ENCODE peak calls at places on chromosomes 6 and 20, in eight cellular contexts. One of them, this sample, is unnamed.

GRCh38 chr6:56835612-56836011 is 119.3 kb upstream of the BEND6 start:
- DNase-seq in stimulated activated CD4-positive, alpha-beta T cell treated with anti-CD3 and anti-CD28 coated beads, Interleukin-2, amount 100 ng/mL, for 48 hours: no peak
- DNase-seq in lower lobe of right lung: no peak
- DNase-seq in left lung: no peak
- DNase-seq in NCI-H2171: no peak
- DNase-seq in choroid plexus epithelial cell: no peak
- DNase-seq in body of pancreas: no peak
- DNase-seq in CD4-positive, alpha-beta T cell: no peak
- DNase-seq in this sample: no peak

GRCh38 chr20:14333734-14334133 is 3.7 kb downstream of the FLRT3 start:
- DNase-seq in stimulated activated CD4-positive, alpha-beta T cell treated with anti-CD3 and anti-CD28 coated beads, Interleukin-2, amount 100 ng/mL, for 48 hours: no peak
- DNase-seq in lower lobe of right lung: no peak
- DNase-seq in left lung: no peak
- DNase-seq in NCI-H2171: no peak
- DNase-seq in choroid plexus epithelial cell: no peak
- DNase-seq in body of pancreas: no peak
- DNase-seq in CD4-positive, alpha-beta T cell: no peak
- DNase-seq in this sample: peak

GRCh38 chr6:165661416-165662001 is 1.5 kb downstream of the PDE10A start:
- DNase-seq in stimulated activated CD4-positive, alpha-beta T cell treated with anti-CD3 and anti-CD28 coated beads, Interleukin-2, amount 100 ng/mL, for 48 hours: no peak
- DNase-seq in lower lobe of right lung: no peak
- DNase-seq in left lung: no peak
- DNase-seq in NCI-H2171: no peak
- DNase-seq in choroid plexus epithelial cell: peak
- DNase-seq in body of pancreas: no peak
- DNase-seq in CD4-positive, alpha-beta T cell: no peak
- DNase-seq in this sample: peak

GRCh38 chr6:98844244-98845161 is 10.1 kb downstream of the POU3F2 start:
- DNase-seq in stimulated activated CD4-positive, alpha-beta T cell treated with anti-CD3 and anti-CD28 coated beads, Interleukin-2, amount 100 ng/mL, for 48 hours: no peak
- DNase-seq in lower lobe of right lung: no peak
- DNase-seq in left lung: peak
- DNase-seq in NCI-H2171: no peak
- DNase-seq in choroid plexus epithelial cell: no peak
- DNase-seq in body of pancreas: no peak
- DNase-seq in CD4-positive, alpha-beta T cell: no peak
- DNase-seq in this sample: peak

GRCh38 chr20:41005361-41005729 is 23.3 kb upstream of the TOP1 start:
- DNase-seq in stimulated activated CD4-positive, alpha-beta T cell treated with anti-CD3 and anti-CD28 coated beads, Interleukin-2, amount 100 ng/mL, for 48 hours: no peak
- DNase-seq in lower lobe of right lung: peak
- DNase-seq in left lung: peak
- DNase-seq in NCI-H2171: peak
- DNase-seq in choroid plexus epithelial cell: peak
- DNase-seq in body of pancreas: peak
- DNase-seq in CD4-positive, alpha-beta T cell: no peak
- DNase-seq in this sample: peak

GRCh38 chr6:54864272-54864671 is 17.7 kb downstream of the FAM83B start:
- DNase-seq in stimulated activated CD4-positive, alpha-beta T cell treated with anti-CD3 and anti-CD28 coated beads, Interleukin-2, amount 100 ng/mL, for 48 hours: no peak
- DNase-seq in lower lobe of right lung: no peak
- DNase-seq in left lung: no peak
- DNase-seq in NCI-H2171: no peak
- DNase-seq in choroid plexus epithelial cell: peak
- DNase-seq in body of pancreas: no peak
- DNase-seq in CD4-positive, alpha-beta T cell: no peak
- DNase-seq in this sample: no peak

GRCh38 chr6:100768816-100769351 is 112.2 kb downstream of the ASCC3 start:
- DNase-seq in stimulated activated CD4-positive, alpha-beta T cell treated with anti-CD3 and anti-CD28 coated beads, Interleukin-2, amount 100 ng/mL, for 48 hours: no peak
- DNase-seq in lower lobe of right lung: no peak
- DNase-seq in left lung: no peak
- DNase-seq in NCI-H2171: no peak
- DNase-seq in choroid plexus epithelial cell: no peak
- DNase-seq in body of pancreas: no peak
- DNase-seq in CD4-positive, alpha-beta T cell: no peak
- DNase-seq in this sample: no peak

GRCh38 chr6:147204060-147204785 is at the start of gene STXBP5:
- DNase-seq in stimulated activated CD4-positive, alpha-beta T cell treated with anti-CD3 and anti-CD28 coated beads, Interleukin-2, amount 100 ng/mL, for 48 hours: peak
- DNase-seq in lower lobe of right lung: peak
- DNase-seq in left lung: peak
- DNase-seq in NCI-H2171: peak
- DNase-seq in choroid plexus epithelial cell: peak
- DNase-seq in body of pancreas: peak
- DNase-seq in CD4-positive, alpha-beta T cell: peak
- DNase-seq in this sample: peak

GRCh38 chr6:150934380-150934779 is 68.9 kb downstream of the MTHFD1L start:
- DNase-seq in stimulated activated CD4-positive, alpha-beta T cell treated with anti-CD3 and anti-CD28 coated beads, Interleukin-2, amount 100 ng/mL, for 48 hours: no peak
- DNase-seq in lower lobe of right lung: no peak
- DNase-seq in left lung: no peak
- DNase-seq in NCI-H2171: no peak
- DNase-seq in choroid plexus epithelial cell: peak
- DNase-seq in body of pancreas: no peak
- DNase-seq in CD4-positive, alpha-beta T cell: no peak
- DNase-seq in this sample: peak

GRCh38 chr6:139231206-139231605 is 60.6 kb downstream of the TXLNB start:
- DNase-seq in stimulated activated CD4-positive, alpha-beta T cell treated with anti-CD3 and anti-CD28 coated beads, Interleukin-2, amount 100 ng/mL, for 48 hours: no peak
- DNase-seq in lower lobe of right lung: no peak
- DNase-seq in left lung: no peak
- DNase-seq in NCI-H2171: no peak
- DNase-seq in choroid plexus epithelial cell: no peak
- DNase-seq in body of pancreas: no peak
- DNase-seq in CD4-positive, alpha-beta T cell: no peak
- DNase-seq in this sample: no peak

GRCh38 chr20:53940883-53941546 is 129.4 kb downstream of the BCAS1 start:
- DNase-seq in stimulated activated CD4-positive, alpha-beta T cell treated with anti-CD3 and anti-CD28 coated beads, Interleukin-2, amount 100 ng/mL, for 48 hours: no peak
- DNase-seq in lower lobe of right lung: no peak
- DNase-seq in left lung: no peak
- DNase-seq in NCI-H2171: no peak
- DNase-seq in choroid plexus epithelial cell: peak
- DNase-seq in body of pancreas: no peak
- DNase-seq in CD4-positive, alpha-beta T cell: no peak
- DNase-seq in this sample: peak

GRCh38 chr20:29878777-29879442 is 1378.6 kb upstream of the DEFB115 start:
- DNase-seq in stimulated activated CD4-positive, alpha-beta T cell treated with anti-CD3 and anti-CD28 coated beads, Interleukin-2, amount 100 ng/mL, for 48 hours: no peak
- DNase-seq in lower lobe of right lung: peak
- DNase-seq in left lung: peak
- DNase-seq in NCI-H2171: no peak
- DNase-seq in choroid plexus epithelial cell: no peak
- DNase-seq in body of pancreas: no peak
- DNase-seq in CD4-positive, alpha-beta T cell: no peak
- DNase-seq in this sample: no peak

GRCh38 chr20:1122388-1123315 is 4.2 kb downstream of the PSMF1 start:
- DNase-seq in stimulated activated CD4-positive, alpha-beta T cell treated with anti-CD3 and anti-CD28 coated beads, Interleukin-2, amount 100 ng/mL, for 48 hours: no peak
- DNase-seq in lower lobe of right lung: peak
- DNase-seq in left lung: peak
- DNase-seq in NCI-H2171: no peak
- DNase-seq in choroid plexus epithelial cell: peak
- DNase-seq in body of pancreas: peak
- DNase-seq in CD4-positive, alpha-beta T cell: peak
- DNase-seq in this sample: peak

GRCh38 chr6:35754452-35755321 is 17.9 kb downstream of the ARMC12 start:
- DNase-seq in stimulated activated CD4-positive, alpha-beta T cell treated with anti-CD3 and anti-CD28 coated beads, Interleukin-2, amount 100 ng/mL, for 48 hours: no peak
- DNase-seq in lower lobe of right lung: no peak
- DNase-seq in left lung: no peak
- DNase-seq in NCI-H2171: peak
- DNase-seq in choroid plexus epithelial cell: peak
- DNase-seq in body of pancreas: peak
- DNase-seq in CD4-positive, alpha-beta T cell: no peak
- DNase-seq in this sample: no peak

GRCh38 chr20:49297605-49298530 is 20.0 kb upstream of the ZNFX1 start:
- DNase-seq in stimulated activated CD4-positive, alpha-beta T cell treated with anti-CD3 and anti-CD28 coated beads, Interleukin-2, amount 100 ng/mL, for 48 hours: no peak
- DNase-seq in lower lobe of right lung: peak
- DNase-seq in left lung: no peak
- DNase-seq in NCI-H2171: no peak
- DNase-seq in choroid plexus epithelial cell: no peak
- DNase-seq in body of pancreas: no peak
- DNase-seq in CD4-positive, alpha-beta T cell: no peak
- DNase-seq in this sample: no peak

GRCh38 chr6:129393659-129394058 is 316.3 kb downstream of the ARHGAP18 start:
- DNase-seq in stimulated activated CD4-positive, alpha-beta T cell treated with anti-CD3 and anti-CD28 coated beads, Interleukin-2, amount 100 ng/mL, for 48 hours: no peak
- DNase-seq in lower lobe of right lung: no peak
- DNase-seq in left lung: no peak
- DNase-seq in NCI-H2171: no peak
- DNase-seq in choroid plexus epithelial cell: no peak
- DNase-seq in body of pancreas: no peak
- DNase-seq in CD4-positive, alpha-beta T cell: no peak
- DNase-seq in this sample: no peak

GRCh38 chr6:16204653-16205376 is 33.6 kb upstream of the GMPR start:
- DNase-seq in stimulated activated CD4-positive, alpha-beta T cell treated with anti-CD3 and anti-CD28 coated beads, Interleukin-2, amount 100 ng/mL, for 48 hours: no peak
- DNase-seq in lower lobe of right lung: no peak
- DNase-seq in left lung: no peak
- DNase-seq in NCI-H2171: no peak
- DNase-seq in choroid plexus epithelial cell: peak
- DNase-seq in body of pancreas: no peak
- DNase-seq in CD4-positive, alpha-beta T cell: no peak
- DNase-seq in this sample: no peak

GRCh38 chr6:165573671-165574070 is 89.4 kb downstream of the PDE10A start:
- DNase-seq in stimulated activated CD4-positive, alpha-beta T cell treated with anti-CD3 and anti-CD28 coated beads, Interleukin-2, amount 100 ng/mL, for 48 hours: no peak
- DNase-seq in lower lobe of right lung: no peak
- DNase-seq in left lung: no peak
- DNase-seq in NCI-H2171: no peak
- DNase-seq in choroid plexus epithelial cell: peak
- DNase-seq in body of pancreas: peak
- DNase-seq in CD4-positive, alpha-beta T cell: no peak
- DNase-seq in this sample: peak

GRCh38 chr20:44491635-44492395 is 16.1 kb downstream of the TTPAL start:
- DNase-seq in stimulated activated CD4-positive, alpha-beta T cell treated with anti-CD3 and anti-CD28 coated beads, Interleukin-2, amount 100 ng/mL, for 48 hours: no peak
- DNase-seq in lower lobe of right lung: no peak
- DNase-seq in left lung: no peak
- DNase-seq in NCI-H2171: no peak
- DNase-seq in choroid plexus epithelial cell: peak
- DNase-seq in body of pancreas: no peak
- DNase-seq in CD4-positive, alpha-beta T cell: no peak
- DNase-seq in this sample: peak

GRCh38 chr20:46849269-46849668 is 45.4 kb upstream of the EYA2 start:
- DNase-seq in stimulated activated CD4-positive, alpha-beta T cell treated with anti-CD3 and anti-CD28 coated beads, Interleukin-2, amount 100 ng/mL, for 48 hours: no peak
- DNase-seq in lower lobe of right lung: no peak
- DNase-seq in left lung: no peak
- DNase-seq in NCI-H2171: no peak
- DNase-seq in choroid plexus epithelial cell: no peak
- DNase-seq in body of pancreas: no peak
- DNase-seq in CD4-positive, alpha-beta T cell: no peak
- DNase-seq in this sample: no peak

GRCh38 chr6:111503194-111503593 is 20.2 kb upstream of the REV3L start:
- DNase-seq in stimulated activated CD4-positive, alpha-beta T cell treated with anti-CD3 and anti-CD28 coated beads, Interleukin-2, amount 100 ng/mL, for 48 hours: no peak
- DNase-seq in lower lobe of right lung: no peak
- DNase-seq in left lung: no peak
- DNase-seq in NCI-H2171: peak
- DNase-seq in choroid plexus epithelial cell: peak
- DNase-seq in body of pancreas: no peak
- DNase-seq in CD4-positive, alpha-beta T cell: no peak
- DNase-seq in this sample: peak

GRCh38 chr20:49578436-49578835 is 10.5 kb upstream of the PTGIS start:
- DNase-seq in stimulated activated CD4-positive, alpha-beta T cell treated with anti-CD3 and anti-CD28 coated beads, Interleukin-2, amount 100 ng/mL, for 48 hours: no peak
- DNase-seq in lower lobe of right lung: no peak
- DNase-seq in left lung: no peak
- DNase-seq in NCI-H2171: no peak
- DNase-seq in choroid plexus epithelial cell: no peak
- DNase-seq in body of pancreas: no peak
- DNase-seq in CD4-positive, alpha-beta T cell: no peak
- DNase-seq in this sample: no peak

GRCh38 chr20:9306521-9306920 is 207.9 kb upstream of the LAMP5 start:
- DNase-seq in stimulated activated CD4-positive, alpha-beta T cell treated with anti-CD3 and anti-CD28 coated beads, Interleukin-2, amount 100 ng/mL, for 48 hours: no peak
- DNase-seq in lower lobe of right lung: no peak
- DNase-seq in left lung: no peak
- DNase-seq in NCI-H2171: no peak
- DNase-seq in choroid plexus epithelial cell: peak
- DNase-seq in body of pancreas: no peak
- DNase-seq in CD4-positive, alpha-beta T cell: no peak
- DNase-seq in this sample: no peak

GRCh38 chr20:44714701-44715494 is at the start of gene CCN5:
- DNase-seq in stimulated activated CD4-positive, alpha-beta T cell treated with anti-CD3 and anti-CD28 coated beads, Interleukin-2, amount 100 ng/mL, for 48 hours: no peak
- DNase-seq in lower lobe of right lung: peak
- DNase-seq in left lung: peak
- DNase-seq in NCI-H2171: peak
- DNase-seq in choroid plexus epithelial cell: peak
- DNase-seq in body of pancreas: peak
- DNase-seq in CD4-positive, alpha-beta T cell: no peak
- DNase-seq in this sample: peak

GRCh38 chr6:70520575-70520974 is 46.2 kb upstream of the SDHAF4 start:
- DNase-seq in stimulated activated CD4-positive, alpha-beta T cell treated with anti-CD3 and anti-CD28 coated beads, Interleukin-2, amount 100 ng/mL, for 48 hours: no peak
- DNase-seq in lower lobe of right lung: no peak
- DNase-seq in left lung: no peak
- DNase-seq in NCI-H2171: peak
- DNase-seq in choroid plexus epithelial cell: peak
- DNase-seq in body of pancreas: no peak
- DNase-seq in CD4-positive, alpha-beta T cell: no peak
- DNase-seq in this sample: peak

GRCh38 chr6:7377961-7378360 is 11.6 kb downstream of the CAGE1 start:
- DNase-seq in stimulated activated CD4-positive, alpha-beta T cell treated with anti-CD3 and anti-CD28 coated beads, Interleukin-2, amount 100 ng/mL, for 48 hours: no peak
- DNase-seq in lower lobe of right lung: no peak
- DNase-seq in left lung: no peak
- DNase-seq in NCI-H2171: no peak
- DNase-seq in choroid plexus epithelial cell: no peak
- DNase-seq in body of pancreas: no peak
- DNase-seq in CD4-positive, alpha-beta T cell: no peak
- DNase-seq in this sample: no peak

GRCh38 chr20:24584538-24585356 is 115.3 kb downstream of the SYNDIG1 start:
- DNase-seq in stimulated activated CD4-positive, alpha-beta T cell treated with anti-CD3 and anti-CD28 coated beads, Interleukin-2, amount 100 ng/mL, for 48 hours: no peak
- DNase-seq in lower lobe of right lung: no peak
- DNase-seq in left lung: no peak
- DNase-seq in NCI-H2171: no peak
- DNase-seq in choroid plexus epithelial cell: peak
- DNase-seq in body of pancreas: no peak
- DNase-seq in CD4-positive, alpha-beta T cell: no peak
- DNase-seq in this sample: peak

GRCh38 chr6:134247271-134247833 is 70.6 kb downstream of the SGK1 start:
- DNase-seq in stimulated activated CD4-positive, alpha-beta T cell treated with anti-CD3 and anti-CD28 coated beads, Interleukin-2, amount 100 ng/mL, for 48 hours: peak
- DNase-seq in lower lobe of right lung: no peak
- DNase-seq in left lung: no peak
- DNase-seq in NCI-H2171: no peak
- DNase-seq in choroid plexus epithelial cell: no peak
- DNase-seq in body of pancreas: peak
- DNase-seq in CD4-positive, alpha-beta T cell: peak
- DNase-seq in this sample: no peak

GRCh38 chr6:53009056-53009455 is 14.0 kb upstream of the GSTA4 start:
- DNase-seq in stimulated activated CD4-positive, alpha-beta T cell treated with anti-CD3 and anti-CD28 coated beads, Interleukin-2, amount 100 ng/mL, for 48 hours: no peak
- DNase-seq in lower lobe of right lung: no peak
- DNase-seq in left lung: no peak
- DNase-seq in NCI-H2171: no peak
- DNase-seq in choroid plexus epithelial cell: no peak
- DNase-seq in body of pancreas: no peak
- DNase-seq in CD4-positive, alpha-beta T cell: no peak
- DNase-seq in this sample: no peak

GRCh38 chr6:52994789-52995078 is 350 bp downstream of the GSTA4 start:
- DNase-seq in stimulated activated CD4-positive, alpha-beta T cell treated with anti-CD3 and anti-CD28 coated beads, Interleukin-2, amount 100 ng/mL, for 48 hours: no peak
- DNase-seq in lower lobe of right lung: peak
- DNase-seq in left lung: peak
- DNase-seq in NCI-H2171: peak
- DNase-seq in choroid plexus epithelial cell: no peak
- DNase-seq in body of pancreas: peak
- DNase-seq in CD4-positive, alpha-beta T cell: no peak
- DNase-seq in this sample: no peak

GRCh38 chr20:47205577-47206123 is 150.8 kb downstream of the ZMYND8 start:
- DNase-seq in stimulated activated CD4-positive, alpha-beta T cell treated with anti-CD3 and anti-CD28 coated beads, Interleukin-2, amount 100 ng/mL, for 48 hours: peak
- DNase-seq in lower lobe of right lung: peak
- DNase-seq in left lung: peak
- DNase-seq in NCI-H2171: peak
- DNase-seq in choroid plexus epithelial cell: peak
- DNase-seq in body of pancreas: peak
- DNase-seq in CD4-positive, alpha-beta T cell: peak
- DNase-seq in this sample: peak

GRCh38 chr6:1379026-1379809 is 10.2 kb upstream of the FOXF2 start:
- DNase-seq in stimulated activated CD4-positive, alpha-beta T cell treated with anti-CD3 and anti-CD28 coated beads, Interleukin-2, amount 100 ng/mL, for 48 hours: no peak
- DNase-seq in lower lobe of right lung: no peak
- DNase-seq in left lung: no peak
- DNase-seq in NCI-H2171: no peak
- DNase-seq in choroid plexus epithelial cell: no peak
- DNase-seq in body of pancreas: no peak
- DNase-seq in CD4-positive, alpha-beta T cell: no peak
- DNase-seq in this sample: peak

GRCh38 chr6:36430351-36430750 is 12.3 kb downstream of the PXT1 start:
- DNase-seq in stimulated activated CD4-positive, alpha-beta T cell treated with anti-CD3 and anti-CD28 coated beads, Interleukin-2, amount 100 ng/mL, for 48 hours: no peak
- DNase-seq in lower lobe of right lung: no peak
- DNase-seq in left lung: no peak
- DNase-seq in NCI-H2171: no peak
- DNase-seq in choroid plexus epithelial cell: peak
- DNase-seq in body of pancreas: no peak
- DNase-seq in CD4-positive, alpha-beta T cell: no peak
- DNase-seq in this sample: no peak